ENCODE peak calls at places on chromosomes 12 and 14, in eight cellular contexts. C is ovary, O is vagina, S is endothelial cell of umbilical vein, K is tibial nerve, H is adrenal gland, G is A549, M is IMR-90. V is an unnamed sample.

GRCh38 chr14:40099316-40099715 is 667.1 kb upstream of the FBXO33 start:
- DNase-seq in K (no peak), H (no peak), S (no peak), C (no peak), O (no peak), M (no peak), G (no peak), V (no peak)

GRCh38 chr12:3273409-3273853 is 196.3 kb downstream of the TSPAN9 start:
- DNase-seq in M (peak), H (no peak), C (no peak), S (no peak), K (no peak), G (peak), O (no peak), V (no peak)

GRCh38 chr12:105275997-105276760 is 40.2 kb upstream of the APPL2 start:
- DNase-seq in H (no peak), K (no peak), M (no peak), S (no peak), C (no peak), G (no peak), O (no peak), V (no peak)

GRCh38 chr12:91704446-91704845 is 441.2 kb downstream of the BTG1 start:
- DNase-seq in K (no peak), C (no peak), H (no peak), M (peak), O (no peak), S (peak), G (no peak), V (no peak)

GRCh38 chr12:26631846-26632245 is 201.1 kb downstream of the ITPR2 start:
- DNase-seq in H (no peak), O (no peak), K (no peak), M (peak), C (no peak), G (no peak), S (peak), V (no peak)

GRCh38 chr12:54870617-54871016 is 16.3 kb downstream of the MUCL1 start:
- DNase-seq in S (no peak), M (no peak), C (no peak), H (no peak), G (no peak), K (no peak), O (no peak), V (no peak)

GRCh38 chr12:10190558-10191388 is 11.9 kb downstream of the TMEM52B start:
- DNase-seq in G (peak), C (no peak), H (peak), K (no peak), O (no peak), S (peak), M (peak), V (no peak)

GRCh38 chr12:62256408-62257079 is 3.7 kb upstream of the USP15 start:
- DNase-seq in O (no peak), K (no peak), M (peak), G (no peak), H (peak), S (peak), C (peak), V (no peak)

GRCh38 chr12:56256326-56256960 is 1.7 kb downstream of the ANKRD52 start:
- DNase-seq in O (no peak), H (peak), M (peak), C (no peak), K (no peak), G (no peak), S (no peak), V (no peak)

GRCh38 chr14:100327128-100327527 is 4.0 kb downstream of the SLC25A47 start:
- DNase-seq in M (no peak), K (no peak), H (no peak), C (no peak), O (no peak), S (no peak), G (no peak), V (no peak)

GRCh38 chr12:95790912-95791849 is 617 bp upstream of the NTN4 start:
- DNase-seq in C (peak), G (peak), K (no peak), O (no peak), H (peak), S (peak), M (peak), V (peak)

GRCh38 chr14:66405158-66405557 is 81.0 kb upstream of the CCDC196 start:
- DNase-seq in C (no peak), K (no peak), G (no peak), H (peak), S (no peak), O (no peak), M (peak), V (no peak)

GRCh38 chr14:51396222-51396815 is 156.3 kb downstream of the TMX1 start:
- DNase-seq in K (no peak), G (peak), H (peak), S (peak), C (peak), O (no peak), M (peak), V (no peak)

GRCh38 chr12:123571343-123571813 is 13.0 kb upstream of the TMED2 start:
- DNase-seq in H (peak), O (no peak), M (peak), G (peak), K (peak), S (no peak), C (no peak), V (no peak)

GRCh38 chr12:79689041-79689476 is 1.7 kb downstream of the PAWR start:
- DNase-seq in C (no peak), M (no peak), O (no peak), K (no peak), S (no peak), H (no peak), G (no peak), V (no peak)

GRCh38 chr12:130713581-130713991 is 2.5 kb downstream of the RIMBP2 start:
- DNase-seq in G (no peak), S (no peak), M (no peak), O (no peak), K (no peak), C (peak), H (no peak), V (peak)

GRCh38 chr14:69945905-69946304 is 66.7 kb downstream of the SMOC1 start:
- DNase-seq in O (no peak), K (no peak), S (peak), H (no peak), M (no peak), C (no peak), G (no peak), V (no peak)

GRCh38 chr12:45215419-45216296 is at the start of gene ANO6:
- DNase-seq in S (peak), C (peak), M (peak), K (peak), G (peak), H (peak), O (no peak), V (peak)
- TF ChIP-seq POLR2A in S (peak), C (peak), M (peak), K (peak), G (peak), H (peak), O (peak), V (peak)

GRCh38 chr12:124629799-124630198 is 62.4 kb upstream of the NCOR2 start:
- DNase-seq in M (no peak), O (no peak), S (no peak), K (no peak), H (no peak), G (no peak), C (no peak), V (no peak)

GRCh38 chr12:124625867-124626675 is 58.7 kb upstream of the NCOR2 start:
- DNase-seq in K (peak), C (peak), S (peak), G (peak), O (no peak), M (peak), H (peak), V (no peak)

GRCh38 chr12:124629117-124629516 is 61.7 kb upstream of the NCOR2 start:
- DNase-seq in O (no peak), K (no peak), H (no peak), S (no peak), M (no peak), G (no peak), C (no peak), V (no peak)

GRCh38 chr12:124624823-124625222 is 57.4 kb upstream of the NCOR2 start:
- DNase-seq in K (no peak), G (no peak), H (no peak), C (no peak), S (no peak), M (no peak), O (no peak), V (no peak)

GRCh38 chr12:124626841-124627502 is 59.6 kb upstream of the NCOR2 start:
- DNase-seq in C (peak), S (peak), M (peak), O (no peak), K (peak), G (no peak), H (peak), V (no peak)
- H3K27ac ChIP-seq in C (no peak), S (peak), M (peak), O (peak), K (no peak), G (peak), H (peak), V (peak)

DNA sequence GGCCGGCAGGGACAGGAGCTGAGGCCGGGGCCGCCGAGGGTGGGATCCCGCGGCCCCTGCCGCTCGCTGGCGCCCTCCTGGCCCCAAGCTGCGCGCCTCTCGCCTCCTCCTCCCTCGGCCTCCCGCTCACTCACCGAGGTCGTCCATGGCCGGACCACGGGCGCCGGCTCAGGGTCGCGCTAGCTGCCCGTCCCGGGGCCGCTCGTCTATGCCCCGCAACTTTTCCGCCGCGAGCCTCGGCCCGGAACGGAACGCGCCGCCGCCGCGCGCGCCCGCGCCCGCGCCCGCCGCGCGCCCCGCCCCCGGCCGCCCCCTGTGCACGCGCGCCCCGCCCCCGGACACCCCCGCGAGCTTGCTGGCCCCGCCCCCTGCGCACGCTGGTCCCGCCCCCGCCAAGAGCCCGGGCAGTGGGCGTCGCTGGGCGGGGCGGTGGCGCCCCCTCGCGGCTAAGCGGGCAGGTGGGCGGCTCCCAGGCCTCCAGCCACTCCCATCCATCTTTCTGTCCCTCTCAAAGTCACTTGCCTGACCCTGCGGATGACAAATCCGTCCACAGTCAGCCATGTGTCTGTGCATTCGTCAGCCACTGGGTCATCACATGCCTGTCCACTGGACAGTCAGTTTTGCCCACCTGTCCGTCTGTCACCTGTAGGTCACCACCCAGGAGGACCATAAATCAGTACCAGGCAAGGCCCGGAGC is at the start of gene PXN:
- DNase-seq in M (peak), K (peak), S (peak), H (peak), G (peak), O (no peak), C (peak), V (peak)
- TF ChIP-seq POLR2A in M (peak), K (peak), S (peak), H (peak), G (peak), O (peak), C (peak), V (peak)

GRCh38 chr12:31363826-31364225 is 37.9 kb upstream of the SINHCAF start:
- DNase-seq in C (no peak), S (no peak), K (no peak), G (no peak), O (no peak), H (no peak), M (no peak), V (no peak)
- H3K27ac ChIP-seq in C (no peak), S (no peak), K (no peak), G (no peak), O (no peak), H (no peak), M (no peak), V (peak)

DNA sequence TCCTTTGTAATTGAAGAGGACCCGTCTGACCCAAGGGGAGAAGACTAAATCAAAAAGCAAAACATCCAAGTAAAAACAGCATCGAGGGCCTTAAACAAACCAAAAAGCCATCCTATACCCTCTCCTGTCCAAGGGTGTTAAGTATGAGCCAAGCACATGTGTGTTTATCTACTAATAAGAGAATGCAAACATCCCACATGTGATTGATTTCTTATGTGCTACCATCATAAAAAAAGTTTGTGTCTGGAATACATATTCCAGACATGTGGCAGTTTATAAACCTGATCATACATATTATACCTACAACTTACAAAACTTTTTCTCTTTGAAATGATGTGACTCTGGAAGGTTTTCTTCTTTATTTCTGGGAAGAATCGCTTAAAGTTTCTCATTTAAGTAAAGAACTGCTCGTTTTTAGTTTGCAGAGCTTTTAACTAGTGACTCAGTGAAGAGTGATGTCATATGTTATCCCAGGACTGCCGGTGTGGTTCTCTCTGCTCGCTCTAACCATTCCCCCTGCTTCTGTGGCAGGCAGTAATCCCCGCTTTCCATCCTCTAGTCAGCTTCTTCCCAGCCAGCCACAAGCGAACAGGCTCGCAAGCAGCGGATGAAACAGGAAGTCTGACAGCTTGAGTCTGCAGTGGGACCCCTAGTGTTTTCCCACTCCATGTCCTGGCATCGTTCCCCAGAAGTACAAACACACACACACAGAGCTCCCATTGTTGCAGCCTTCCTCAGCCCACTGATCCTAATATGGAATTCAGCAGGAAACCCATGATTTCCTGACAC is 431 bp upstream of the RHOJ start:
- DNase-seq in O (no peak), H (peak), G (no peak), S (peak), C (peak), M (peak), K (peak), V (peak)
- TF ChIP-seq POLR2A in O (peak), H (peak), G (no peak), S (no peak), C (peak), M (peak), K (peak), V (no peak)

V was measured in Peyer's patch.